ENCODE peak calls at places on chromosomes 1 and 21, in ten cellular contexts. P is kidney, X is mucosa of descending colon, C is H54, S is C1 segment of cervical spinal cord, Y is omental fat pad, E is NCI-H1105, N is myocyte, T is tibial nerve, I is suprapubic skin. U is an unnamed sample.

GRCh38 chr1:180043785-180044184 is 89.2 kb downstream of the CEP350 start:
- DNase-seq in P (no peak), X (no peak), C (no peak), S (no peak), Y (no peak), E (no peak), N (no peak), T (no peak), I (no peak), U (no peak)

GRCh38 chr1:1858382-1859086 is 32.4 kb downstream of the GNB1 start:
- DNase-seq in P (peak), X (peak), C (no peak), S (peak), Y (no peak), E (no peak), N (peak), T (peak), I (peak), U (no peak)

GRCh38 chr1:4796161-4796998 is 142.0 kb downstream of the AJAP1 start:
- DNase-seq in P (no peak), X (no peak), C (no peak), S (no peak), Y (no peak), E (no peak), N (no peak), T (no peak), I (no peak), U (no peak)

GRCh38 chr1:197355248-197355995 is 87.4 kb downstream of the CRB1 start:
- DNase-seq in P (peak), X (no peak), C (no peak), S (no peak), Y (no peak), E (no peak), N (no peak), T (no peak), I (no peak), U (no peak)

GRCh38 chr1:111201275-111202090 is 1.0 kb upstream of the DENND2D start:
- DNase-seq in P (no peak), X (no peak), C (no peak), S (no peak), Y (no peak), E (no peak), N (no peak), T (no peak), I (no peak), U (no peak)

GRCh38 chr1:81850495-81850894 is 49.8 kb downstream of the ADGRL2 start:
- DNase-seq in P (no peak), X (no peak), C (no peak), S (no peak), Y (no peak), E (no peak), N (no peak), T (no peak), I (no peak), U (no peak)

GRCh38 chr1:221565718-221566117 is 176.2 kb downstream of the DUSP10 start:
- DNase-seq in P (no peak), X (no peak), C (no peak), S (no peak), Y (no peak), E (no peak), N (peak), T (no peak), I (no peak), U (no peak)

GRCh38 chr1:204461331-204462228 is 33.0 kb downstream of the PIK3C2B start:
- DNase-seq in P (no peak), X (no peak), C (no peak), S (no peak), Y (no peak), E (no peak), N (no peak), T (no peak), I (no peak), U (peak)

GRCh38 chr1:109485001-109485400 is 1.3 kb downstream of the ATXN7L2 start:
- DNase-seq in P (no peak), X (no peak), C (no peak), S (no peak), Y (no peak), E (no peak), N (no peak), T (no peak), I (no peak), U (no peak)

GRCh38 chr1:89358287-89358893 is 5.5 kb upstream of the GBP6 start:
- DNase-seq in P (peak), X (peak), C (peak), S (peak), Y (peak), E (peak), N (peak), T (peak), I (peak), U (peak)

GRCh38 chr1:32592953-32593352 is 53.7 kb downstream of the ZBTB8A start:
- DNase-seq in P (no peak), X (no peak), C (peak), S (no peak), Y (no peak), E (no peak), N (no peak), T (no peak), I (no peak), U (no peak)

GRCh38 chr1:214281902-214282695 is 1.1 kb downstream of the SMYD2 start:
- DNase-seq in P (no peak), X (no peak), C (peak), S (no peak), Y (no peak), E (no peak), N (peak), T (no peak), I (peak), U (no peak)

GRCh38 chr1:241413974-241414373 is 57.0 kb upstream of the RGS7 start:
- DNase-seq in P (no peak), X (no peak), C (no peak), S (no peak), Y (no peak), E (no peak), N (no peak), T (no peak), I (no peak), U (no peak)

GRCh38 chr21:41805643-41806042 is 38.8 kb upstream of the RIPK4 start:
- DNase-seq in P (no peak), X (no peak), C (no peak), S (no peak), Y (no peak), E (no peak), N (no peak), T (no peak), I (no peak), U (no peak)

GRCh38 chr1:55402676-55403464 is 187.7 kb upstream of the USP24 start:
- DNase-seq in P (no peak), X (no peak), C (no peak), S (no peak), Y (no peak), E (no peak), N (no peak), T (no peak), I (no peak), U (no peak)

GRCh38 chr21:44064852-44065403 is 42.3 kb upstream of the PWP2 start:
- DNase-seq in P (no peak), X (no peak), C (no peak), S (no peak), Y (no peak), E (no peak), N (no peak), T (no peak), I (no peak), U (no peak)

GRCh38 chr1:168488153-168488552 is 55.6 kb downstream of the XCL2 start:
- DNase-seq in P (no peak), X (no peak), C (no peak), S (no peak), Y (no peak), E (peak), N (peak), T (peak), I (peak), U (no peak)

GRCh38 chr1:83508485-83509151 is 490.3 kb downstream of the TTLL7 start:
- DNase-seq in P (no peak), X (no peak), C (no peak), S (no peak), Y (no peak), E (no peak), N (no peak), T (no peak), I (no peak), U (no peak)

GRCh38 chr1:159991513-159991912 is 37.5 kb upstream of the SLAMF9 start:
- DNase-seq in P (no peak), X (no peak), C (no peak), S (no peak), Y (no peak), E (no peak), N (no peak), T (no peak), I (no peak), U (no peak)

GRCh38 chr1:41742219-41742618 is 176.5 kb downstream of the HIVEP3 start:
- DNase-seq in P (no peak), X (no peak), C (peak), S (peak), Y (no peak), E (no peak), N (no peak), T (no peak), I (no peak), U (no peak)

GRCh38 chr1:231068772-231069171 is 28.7 kb upstream of the FAM89A start:
- DNase-seq in P (no peak), X (no peak), C (no peak), S (no peak), Y (no peak), E (no peak), N (no peak), T (no peak), I (no peak), U (no peak)

GRCh38 chr1:121518726-121519041 is 333.9 kb downstream of the SRGAP2C start:
- DNase-seq in P (no peak), X (no peak), C (no peak), S (no peak), Y (no peak), E (no peak), N (no peak), T (no peak), I (no peak), U (no peak)

GRCh38 chr1:225437710-225438437 is 10.0 kb upstream of the LBR start:
- DNase-seq in P (no peak), X (peak), C (no peak), S (no peak), Y (no peak), E (no peak), N (peak), T (no peak), I (no peak), U (no peak)

GRCh38 chr1:99544328-99544727 is 101.6 kb upstream of the PALMD start:
- DNase-seq in P (no peak), X (no peak), C (no peak), S (no peak), Y (no peak), E (peak), N (peak), T (no peak), I (no peak), U (no peak)

GRCh38 chr1:2548068-2548589 is 8.0 kb upstream of the TNFRSF14 start:
- DNase-seq in P (peak), X (peak), C (peak), S (peak), Y (no peak), E (peak), N (peak), T (peak), I (peak), U (peak)

GRCh38 chr1:209643295-209644020 is 8.8 kb downstream of the LAMB3 start:
- DNase-seq in P (peak), X (no peak), C (no peak), S (peak), Y (no peak), E (no peak), N (no peak), T (no peak), I (no peak), U (no peak)

GRCh38 chr1:117967900-117968299 is 38.4 kb downstream of the WDR3 start:
- DNase-seq in P (no peak), X (no peak), C (no peak), S (no peak), Y (no peak), E (peak), N (peak), T (no peak), I (no peak), U (no peak)

GRCh38 chr1:174021611-174022079 is 512 bp downstream of the RC3H1 start:
- DNase-seq in P (peak), X (peak), C (peak), S (peak), Y (no peak), E (peak), N (peak), T (no peak), I (peak), U (no peak)

GRCh38 chr1:173473599-173474011 is 3.5 kb upstream of the PRDX6 start:
- DNase-seq in P (no peak), X (no peak), C (no peak), S (no peak), Y (no peak), E (no peak), N (no peak), T (no peak), I (no peak), U (no peak)

GRCh38 chr21:41217656-41218380 is 49.9 kb downstream of the BACE2 start:
- DNase-seq in P (no peak), X (peak), C (no peak), S (no peak), Y (no peak), E (no peak), N (no peak), T (no peak), I (no peak), U (no peak)

GRCh38 chr21:34986561-34987533 is 62.3 kb downstream of the RUNX1 start:
- DNase-seq in P (no peak), X (no peak), C (peak), S (no peak), Y (no peak), E (no peak), N (peak), T (no peak), I (no peak), U (peak)

GRCh38 chr21:31977816-31978215 is 105.0 kb downstream of the HUNK start:
- DNase-seq in P (no peak), X (no peak), C (no peak), S (no peak), Y (no peak), E (no peak), N (no peak), T (no peak), I (no peak), U (no peak)

GRCh38 chr1:35589516-35590427 is 16.7 kb downstream of the TFAP2E start:
- DNase-seq in P (no peak), X (no peak), C (no peak), S (no peak), Y (no peak), E (no peak), N (no peak), T (no peak), I (no peak), U (no peak)

GRCh38 chr1:60697204-60697994 is 385.0 kb upstream of the NFIA start:
- DNase-seq in P (no peak), X (no peak), C (no peak), S (no peak), Y (no peak), E (peak), N (no peak), T (no peak), I (no peak), U (no peak)

GRCh38 chr1:178941261-178941689 is 70.4 kb upstream of the ANGPTL1 start:
- DNase-seq in P (no peak), X (no peak), C (no peak), S (no peak), Y (no peak), E (no peak), N (no peak), T (no peak), I (no peak), U (no peak)

GRCh38 chr1:66492424-66492823 is 41.5 kb upstream of the SGIP1 start:
- DNase-seq in P (no peak), X (no peak), C (no peak), S (no peak), Y (no peak), E (no peak), N (no peak), T (no peak), I (no peak), U (no peak)

GRCh38 chr1:27630859-27631491 is 4.0 kb downstream of the FGR start:
- DNase-seq in P (peak), X (no peak), C (no peak), S (no peak), Y (no peak), E (no peak), N (no peak), T (no peak), I (no peak), U (no peak)